ENCODE peak calls at places on chromosomes 12 and 14, in five cellular contexts. One of them, this sample, is unnamed.

GRCh38 chr12:56803750-56804149 is 40.6 kb downstream of the HSD17B6 start:
- DNase-seq in K562: no peak
- DNase-seq in H1: no peak
- DNase-seq in HepG2: no peak
- DNase-seq in GM12878: no peak
- DNase-seq in this sample: no peak

GRCh38 chr14:35689000-35689460 is 120.1 kb downstream of the RALGAPA1 start:
- DNase-seq in K562: no peak
- DNase-seq in H1: no peak
- DNase-seq in HepG2: no peak
- DNase-seq in GM12878: no peak
- DNase-seq in this sample: no peak

GRCh38 chr12:57268264-57268663 is 17.3 kb upstream of the STAC3 start:
- DNase-seq in K562: no peak
- DNase-seq in H1: no peak
- DNase-seq in HepG2: no peak
- DNase-seq in GM12878: no peak
- DNase-seq in this sample: no peak

GRCh38 chr12:43578782-43579181 is 26.8 kb upstream of the ADAMTS20 start:
- DNase-seq in K562: no peak
- DNase-seq in H1: no peak
- DNase-seq in HepG2: no peak
- DNase-seq in GM12878: no peak
- DNase-seq in this sample: no peak

GRCh38 chr14:99230271-99231141 is 41.5 kb downstream of the BCL11B start:
- DNase-seq in K562: peak
- DNase-seq in H1: no peak
- DNase-seq in HepG2: no peak
- DNase-seq in GM12878: no peak
- DNase-seq in this sample: no peak

GRCh38 chr12:25829192-25829591 is 129.3 kb upstream of the RASSF8 start:
- DNase-seq in K562: no peak
- DNase-seq in H1: no peak
- DNase-seq in HepG2: no peak
- DNase-seq in GM12878: no peak
- DNase-seq in this sample: no peak

GRCh38 chr14:75995372-75996041 is 9.9 kb downstream of the IFT43 start:
- DNase-seq in K562: no peak
- DNase-seq in H1: no peak
- DNase-seq in HepG2: no peak
- DNase-seq in GM12878: no peak
- DNase-seq in this sample: no peak

GRCh38 chr14:103144085-103144484 is 20.8 kb downstream of the TNFAIP2 start:
- DNase-seq in K562: no peak
- DNase-seq in H1: no peak
- DNase-seq in HepG2: no peak
- DNase-seq in GM12878: no peak
- DNase-seq in this sample: no peak

GRCh38 chr12:39920222-39920621 is 185.7 kb downstream of the SLC2A13 start:
- DNase-seq in K562: no peak
- DNase-seq in H1: no peak
- DNase-seq in HepG2: no peak
- DNase-seq in GM12878: no peak
- DNase-seq in this sample: no peak

GRCh38 chr12:124928912-124929530 is 14.6 kb upstream of the UBC start:
- DNase-seq in K562: no peak
- DNase-seq in H1: no peak
- DNase-seq in HepG2: no peak
- DNase-seq in GM12878: no peak
- DNase-seq in this sample: no peak

GRCh38 chr12:32134144-32134888 is 27.7 kb downstream of the BICD1 start:
- DNase-seq in K562: no peak
- DNase-seq in H1: no peak
- DNase-seq in HepG2: no peak
- DNase-seq in GM12878: peak
- DNase-seq in this sample: no peak

GRCh38 chr12:122730215-122731014 is at the start of gene HCAR1:
- DNase-seq in K562: no peak
- DNase-seq in H1: no peak
- DNase-seq in HepG2: peak
- DNase-seq in GM12878: no peak
- DNase-seq in this sample: no peak

GRCh38 chr14:79018846-79019245 is 848.7 kb downstream of the NRXN3 start:
- DNase-seq in K562: no peak
- DNase-seq in H1: no peak
- DNase-seq in HepG2: no peak
- DNase-seq in GM12878: no peak
- DNase-seq in this sample: no peak

GRCh38 chr12:103268831-103269514 is 226.8 kb downstream of the C12orf42 start:
- DNase-seq in K562: no peak
- DNase-seq in H1: no peak
- DNase-seq in HepG2: no peak
- DNase-seq in GM12878: no peak
- DNase-seq in this sample: no peak

GRCh38 chr12:105053116-105053572 is 31.1 kb downstream of the ALDH1L2 start:
- DNase-seq in K562: peak
- DNase-seq in H1: peak
- DNase-seq in HepG2: peak
- DNase-seq in GM12878: peak
- DNase-seq in this sample: peak

GRCh38 chr12:92396647-92397258 is 251.1 kb upstream of the BTG1 start:
- DNase-seq in K562: no peak
- DNase-seq in H1: no peak
- DNase-seq in HepG2: no peak
- DNase-seq in GM12878: no peak
- DNase-seq in this sample: no peak

GRCh38 chr14:93286212-93286890 is 46.5 kb downstream of the BTBD7 start:
- DNase-seq in K562: no peak
- DNase-seq in H1: no peak
- DNase-seq in HepG2: no peak
- DNase-seq in GM12878: no peak
- DNase-seq in this sample: no peak

GRCh38 chr14:93186461-93186860 is 1.3 kb downstream of the LYSET start:
- DNase-seq in K562: no peak
- DNase-seq in H1: no peak
- DNase-seq in HepG2: no peak
- DNase-seq in GM12878: no peak
- DNase-seq in this sample: no peak

GRCh38 chr12:18955594-18955993 is 173.9 kb upstream of the PLEKHA5 start:
- DNase-seq in K562: no peak
- DNase-seq in H1: no peak
- DNase-seq in HepG2: no peak
- DNase-seq in GM12878: no peak
- DNase-seq in this sample: no peak

GRCh38 chr12:64990991-64991570 is 130.0 kb downstream of the WIF1 start:
- DNase-seq in K562: no peak
- DNase-seq in H1: no peak
- DNase-seq in HepG2: no peak
- DNase-seq in GM12878: no peak
- DNase-seq in this sample: no peak

GRCh38 chr14:55782166-55782565 is 202.2 kb downstream of the KTN1 start:
- DNase-seq in K562: no peak
- DNase-seq in H1: no peak
- DNase-seq in HepG2: no peak
- DNase-seq in GM12878: no peak
- DNase-seq in this sample: no peak

GRCh38 chr12:80698847-80699542 is 8.4 kb upstream of the MYF6 start:
- DNase-seq in K562: no peak
- DNase-seq in H1: no peak
- DNase-seq in HepG2: no peak
- DNase-seq in GM12878: no peak
- DNase-seq in this sample: no peak

GRCh38 chr12:67111182-67111581 is 158.0 kb upstream of the CAND1 start:
- DNase-seq in K562: no peak
- DNase-seq in H1: no peak
- DNase-seq in HepG2: no peak
- DNase-seq in GM12878: no peak
- DNase-seq in this sample: no peak

GRCh38 chr14:92649934-92650545 is 98.4 kb downstream of the LGMN start:
- DNase-seq in K562: no peak
- DNase-seq in H1: no peak
- DNase-seq in HepG2: no peak
- DNase-seq in GM12878: no peak
- DNase-seq in this sample: no peak

GRCh38 chr14:32762886-32763285 is 175.8 kb upstream of the NPAS3 start:
- DNase-seq in K562: no peak
- DNase-seq in H1: no peak
- DNase-seq in HepG2: no peak
- DNase-seq in GM12878: no peak
- DNase-seq in this sample: no peak

GRCh38 chr14:104893435-104894207 is 28.6 kb downstream of the CEP170B start:
- DNase-seq in K562: no peak
- DNase-seq in H1: peak
- DNase-seq in HepG2: no peak
- DNase-seq in GM12878: no peak
- DNase-seq in this sample: no peak

GRCh38 chr14:106459971-106460730 is 933.8 kb downstream of the TMEM121 start:
- DNase-seq in K562: peak
- DNase-seq in H1: no peak
- DNase-seq in HepG2: no peak
- DNase-seq in GM12878: no peak
- DNase-seq in this sample: no peak

GRCh38 chr12:13941258-13942249 is 39.8 kb downstream of the GRIN2B start:
- DNase-seq in K562: peak
- DNase-seq in H1: peak
- DNase-seq in HepG2: peak
- DNase-seq in GM12878: no peak
- DNase-seq in this sample: peak

GRCh38 chr14:92093320-92093719 is 13.1 kb downstream of the ATXN3 start:
- DNase-seq in K562: no peak
- DNase-seq in H1: no peak
- DNase-seq in HepG2: no peak
- DNase-seq in GM12878: no peak
- DNase-seq in this sample: no peak

DNA sequence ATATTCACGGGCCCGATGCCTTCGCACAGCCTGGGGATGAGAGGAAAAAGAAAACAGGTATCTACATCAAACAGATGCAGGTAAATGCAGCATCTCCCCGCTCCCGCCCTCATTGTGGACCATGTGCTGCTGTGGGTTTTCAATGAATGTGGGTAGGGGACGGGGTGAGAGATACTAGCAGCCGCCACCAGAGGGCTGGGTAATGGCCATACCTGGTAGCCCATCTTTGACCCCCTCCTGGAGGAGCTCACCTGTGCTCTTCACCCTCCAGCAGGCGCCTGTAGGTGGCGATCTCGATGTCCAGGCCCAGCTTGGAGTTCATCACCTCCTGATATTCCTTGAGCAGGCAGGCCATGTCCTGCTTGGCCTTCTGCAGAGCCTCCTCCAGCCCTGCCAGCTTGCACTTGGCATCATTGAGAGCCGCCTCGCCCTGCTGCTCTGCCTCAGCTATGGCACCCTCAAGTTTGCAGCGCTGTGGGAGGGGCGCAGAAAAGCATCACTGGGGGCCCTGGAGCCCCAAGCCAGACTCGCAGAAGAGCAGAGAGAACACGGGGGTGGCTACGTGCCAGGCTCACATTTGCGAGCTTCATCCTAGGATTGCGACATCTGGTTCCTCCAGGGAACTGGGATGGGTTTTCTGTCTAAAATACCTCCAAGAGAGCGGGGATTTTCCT is 10.2 kb downstream of the KRT82 start:
- DNase-seq in K562: peak
- DNase-seq in H1: peak
- DNase-seq in HepG2: peak
- DNase-seq in GM12878: no peak
- DNase-seq in this sample: peak
- TF ChIP-seq CTCF in K562: peak
- TF ChIP-seq CTCF in H1: peak
- TF ChIP-seq CTCF in HepG2: peak
- TF ChIP-seq CTCF in GM12878: peak
- TF ChIP-seq CTCF in this sample: peak

GRCh38 chr12:91189526-91189925 is 6.9 kb upstream of the DCN start:
- DNase-seq in K562: no peak
- DNase-seq in H1: no peak
- DNase-seq in HepG2: no peak
- DNase-seq in GM12878: no peak
- DNase-seq in this sample: no peak

GRCh38 chr12:91196436-91196835 is 13.8 kb upstream of the DCN start:
- DNase-seq in K562: no peak
- DNase-seq in H1: no peak
- DNase-seq in HepG2: no peak
- DNase-seq in GM12878: no peak
- DNase-seq in this sample: no peak

GRCh38 chr12:91191516-91192111 is 9.0 kb upstream of the DCN start:
- DNase-seq in K562: no peak
- DNase-seq in H1: no peak
- DNase-seq in HepG2: no peak
- DNase-seq in GM12878: no peak
- DNase-seq in this sample: no peak

DNA sequence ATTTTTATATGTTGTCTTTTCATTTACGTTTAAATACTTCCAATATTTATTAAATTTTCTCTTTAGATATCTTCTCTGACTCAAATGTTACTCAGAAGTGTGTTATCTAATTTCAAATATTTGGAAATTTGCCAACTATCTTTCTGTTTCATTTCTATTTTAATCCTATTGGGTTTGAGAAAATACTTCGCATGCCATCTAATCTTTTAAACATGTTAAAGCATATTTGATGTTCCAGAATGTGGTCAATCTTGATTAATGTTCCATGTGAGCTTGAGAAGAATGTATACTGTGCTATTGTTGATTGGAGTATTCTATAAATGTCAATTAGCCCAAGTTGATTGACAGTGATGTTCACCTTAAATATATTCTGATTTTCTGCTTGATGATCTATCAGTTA is 11.9 kb upstream of the DCN start:
- DNase-seq in K562: no peak
- DNase-seq in H1: no peak
- DNase-seq in HepG2: no peak
- DNase-seq in GM12878: no peak
- DNase-seq in this sample: no peak
- TF ChIP-seq SRF in K562: no peak
- TF ChIP-seq SRF in H1: no peak
- TF ChIP-seq SRF in HepG2: no peak
- TF ChIP-seq SRF in GM12878: no peak
- TF ChIP-seq SRF in this sample: no peak

GRCh38 chr12:132554857-132555630 is 55.3 kb downstream of the LRCOL1 start:
- DNase-seq in K562: peak
- DNase-seq in H1: peak
- DNase-seq in HepG2: peak
- DNase-seq in GM12878: no peak
- DNase-seq in this sample: no peak
- TF ChIP-seq CTCF in K562: peak
- TF ChIP-seq CTCF in H1: peak
- TF ChIP-seq CTCF in HepG2: peak
- TF ChIP-seq CTCF in GM12878: peak
- TF ChIP-seq CTCF in this sample: peak

GRCh38 chr14:22691171-22691570 is 47.0 kb upstream of the OR6J1 start:
- DNase-seq in K562: no peak
- DNase-seq in H1: no peak
- DNase-seq in HepG2: no peak
- DNase-seq in GM12878: no peak
- DNase-seq in this sample: no peak

GRCh38 chr14:22692194-22692593 is 48.0 kb upstream of the OR6J1 start:
- DNase-seq in K562: no peak
- DNase-seq in H1: no peak
- DNase-seq in HepG2: no peak
- DNase-seq in GM12878: no peak
- DNase-seq in this sample: no peak

GRCh38 chr14:22685467-22685866 is 41.3 kb upstream of the OR6J1 start:
- DNase-seq in K562: no peak
- DNase-seq in H1: no peak
- DNase-seq in HepG2: no peak
- DNase-seq in GM12878: no peak
- DNase-seq in this sample: no peak

GRCh38 chr14:22689186-22689585 is 45.0 kb upstream of the OR6J1 start:
- DNase-seq in K562: no peak
- DNase-seq in H1: no peak
- DNase-seq in HepG2: peak
- DNase-seq in GM12878: no peak
- DNase-seq in this sample: peak
- TF ChIP-seq SRF in K562: no peak
- TF ChIP-seq SRF in H1: no peak
- TF ChIP-seq SRF in HepG2: no peak
- TF ChIP-seq SRF in GM12878: no peak
- TF ChIP-seq SRF in this sample: peak